ENCODE peak calls at places on chromosomes 16 and 17, in seven cellular contexts. M is upper lobe of right lung, K is GM10248, V is mucosa of descending colon, E is endothelial cell, R is WERI-Rb-1, L is GM12865. B is an unnamed sample.
A peak's percentile ranks its signal among the peaks of the same experiment; 100 is the strongest.

GRCh38 chr16:3511286-3512180 is 10.7 kb downstream of the CLUAP1 start:
- DNase-seq in M (peak; percentile 40), K (no peak), V (no peak), E (no peak), R (no peak), L (no peak), B (no peak)

GRCh38 chr17:49213399-49213798 is 2.9 kb downstream of the ABI3 start:
- DNase-seq in M (no peak), K (no peak), V (no peak), E (no peak), R (no peak), L (peak; percentile 62), B (no peak)

GRCh38 chr17:60941028-60941427 is 263.4 kb downstream of the BCAS3 start:
- DNase-seq in M (no peak), K (no peak), V (no peak), E (no peak), R (no peak), L (no peak), B (no peak)

GRCh38 chr17:41741709-41742108 is 7.3 kb upstream of the HAP1 start:
- DNase-seq in M (no peak), K (no peak), V (no peak), E (no peak), R (no peak), L (no peak), B (no peak)

GRCh38 chr17:33014751-33015150 is 23.1 kb downstream of the SPACA3 start:
- DNase-seq in M (peak; percentile 52), K (no peak), V (no peak), E (no peak), R (no peak), L (no peak), B (no peak)

GRCh38 chr16:79997257-79997656 is 396.7 kb upstream of the MAF start:
- DNase-seq in M (no peak), K (no peak), V (no peak), E (no peak), R (peak; percentile 10), L (peak; percentile 26), B (peak; percentile 26)

GRCh38 chr17:16440814-16441629 is 25.7 kb downstream of the TRPV2 start:
- DNase-seq in M (no peak), K (no peak), V (no peak), E (no peak), R (no peak), L (no peak), B (no peak)

GRCh38 chr17:48121921-48122650 is 14.5 kb downstream of the SNX11 start:
- DNase-seq in M (no peak), K (no peak), V (no peak), E (no peak), R (no peak), L (no peak), B (peak; percentile 16)

GRCh38 chr17:49489348-49489747 is 5.7 kb upstream of the NGFR start:
- DNase-seq in M (no peak), K (no peak), V (no peak), E (no peak), R (no peak), L (no peak), B (no peak)

GRCh38 chr16:89117239-89117974 is 23.8 kb downstream of the ACSF3 start:
- DNase-seq in M (peak; percentile 34), K (no peak), V (peak; percentile 43), E (no peak), R (no peak), L (no peak), B (peak; percentile 5)

GRCh38 chr17:34000639-34001038 is 254.4 kb upstream of the CCL2 start:
- DNase-seq in M (no peak), K (no peak), V (no peak), E (no peak), R (no peak), L (no peak), B (no peak)

GRCh38 chr17:61621317-61621716 is 30.3 kb upstream of the NACA2 start:
- DNase-seq in M (no peak), K (no peak), V (no peak), E (no peak), R (no peak), L (no peak), B (no peak)

GRCh38 chr17:75088902-75089417 is 1.2 kb downstream of the SLC16A5 start:
- DNase-seq in M (no peak), K (no peak), V (no peak), E (no peak), R (no peak), L (no peak), B (no peak)

GRCh38 chr16:13629704-13630103 is 290.2 kb upstream of the ERCC4 start:
- DNase-seq in M (no peak), K (no peak), V (no peak), E (no peak), R (no peak), L (no peak), B (no peak)

GRCh38 chr17:69607162-69607834 is 192.8 kb downstream of the MAP2K6 start:
- DNase-seq in M (peak; percentile 78), K (peak; percentile 51), V (peak; percentile 58), E (peak; percentile 73), R (peak; percentile 89), L (peak; percentile 80), B (peak; percentile 71)

GRCh38 chr17:57505841-57506240 is 239.3 kb downstream of the CCDC182 start:
- DNase-seq in M (no peak), K (no peak), V (no peak), E (no peak), R (no peak), L (no peak), B (no peak)

GRCh38 chr17:12620200-12620720 is 45.4 kb upstream of the MYOCD start:
- DNase-seq in M (no peak), K (no peak), V (no peak), E (no peak), R (no peak), L (no peak), B (no peak)

GRCh38 chr16:80122155-80122554 is 418.6 kb upstream of the DYNLRB2 start:
- DNase-seq in M (no peak), K (no peak), V (no peak), E (no peak), R (no peak), L (no peak), B (no peak)

GRCh38 chr17:48627242-48627597 is 1.1 kb upstream of the HOXB9 start:
- DNase-seq in M (no peak), K (no peak), V (no peak), E (no peak), R (no peak), L (no peak), B (no peak)

GRCh38 chr16:79469999-79470398 is 130.5 kb downstream of the MAF start:
- DNase-seq in M (no peak), K (no peak), V (no peak), E (no peak), R (no peak), L (no peak), B (no peak)

GRCh38 chr17:28760987-28761562 is 17.3 kb downstream of the TRAF4 start:
- DNase-seq in M (peak; percentile 89), K (no peak), V (peak; percentile 77), E (peak; percentile 59), R (no peak), L (peak; percentile 25), B (no peak)

GRCh38 chr16:10386517-10387377 is 886 bp downstream of the ATF7IP2 start:
- DNase-seq in M (no peak), K (no peak), V (no peak), E (no peak), R (no peak), L (peak; percentile 47), B (no peak)

GRCh38 chr16:13036600-13036999 is 135.2 kb downstream of the SHISA9 start:
- DNase-seq in M (no peak), K (no peak), V (no peak), E (peak; percentile 69), R (no peak), L (peak; percentile 33), B (no peak)

GRCh38 chr17:18186271-18186982 is 2.8 kb downstream of the ALKBH5 start:
- DNase-seq in M (no peak), K (no peak), V (no peak), E (no peak), R (no peak), L (no peak), B (no peak)

GRCh38 chr17:49111934-49112333 is 20.6 kb upstream of the B4GALNT2 start:
- DNase-seq in M (no peak), K (no peak), V (no peak), E (no peak), R (no peak), L (no peak), B (no peak)

GRCh38 chr17:4558311-4558972 is 1.9 kb downstream of the GGT6 start:
- DNase-seq in M (peak; percentile 53), K (no peak), V (peak; percentile 62), E (no peak), R (no peak), L (no peak), B (no peak)

GRCh38 chr17:29089601-29090044 is 46.7 kb downstream of the PIPOX start:
- DNase-seq in M (no peak), K (no peak), V (no peak), E (no peak), R (no peak), L (no peak), B (no peak)

GRCh38 chr16:87833548-87833947 is 35.8 kb downstream of the SLC7A5 start:
- DNase-seq in M (no peak), K (no peak), V (no peak), E (no peak), R (no peak), L (no peak), B (no peak)

GRCh38 chr16:50997679-50998078 is 153.4 kb downstream of the SALL1 start:
- DNase-seq in M (no peak), K (no peak), V (no peak), E (no peak), R (no peak), L (no peak), B (no peak)

GRCh38 chr16:69852815-69853214 is 90.7 kb downstream of the WWP2 start:
- DNase-seq in M (no peak), K (no peak), V (no peak), E (no peak), R (no peak), L (no peak), B (no peak)
- TF ChIP-seq CTCF in M (no peak), K (no peak), V (no peak), E (no peak), R (no peak), L (no peak), B (no peak)

GRCh38 chr17:31389673-31390381 is 1.6 kb upstream of the RAB11FIP4 start:
- DNase-seq in M (no peak), K (no peak), V (no peak), E (no peak), R (no peak), L (no peak), B (no peak)
- TF ChIP-seq CTCF in M (no peak), K (no peak), V (no peak), E (peak; percentile 49), R (no peak), L (no peak), B (peak; percentile 38)

DNA sequence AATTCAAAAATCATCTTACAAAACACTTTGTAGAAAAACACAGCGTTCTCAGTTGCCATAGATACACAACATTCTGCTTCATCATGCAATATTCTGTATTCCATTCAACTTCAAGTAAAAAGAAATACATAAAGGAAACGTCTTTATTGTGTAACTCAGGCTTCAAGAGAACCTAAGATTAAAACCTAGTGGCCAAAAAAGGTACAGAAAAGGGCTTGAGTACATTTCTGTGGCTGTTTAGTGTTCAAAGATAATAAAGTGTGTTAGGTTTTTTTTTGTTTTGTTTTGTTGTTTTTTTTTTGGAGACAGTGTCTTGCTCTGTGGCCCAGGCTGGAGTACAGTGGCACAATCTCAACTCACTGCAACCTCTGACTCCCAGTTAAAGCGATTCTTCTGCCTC is 250.4 kb downstream of the CEP112 start:
- DNase-seq in M (no peak), K (no peak), V (no peak), E (no peak), R (no peak), L (no peak), B (no peak)
- TF ChIP-seq CTCF in M (no peak), K (no peak), V (no peak), E (peak; percentile 41), R (no peak), L (peak; percentile 7), B (peak; percentile 36)

GRCh38 chr16:22813223-22813945 is 578 bp upstream of the HS3ST2 start:
- DNase-seq in M (peak; percentile 67), K (no peak), V (peak; percentile 49), E (peak; percentile 92), R (peak; percentile 67), L (peak; percentile 12), B (peak; percentile 72)
- TF ChIP-seq CTCF in M (peak; percentile 55), K (peak; percentile 22), V (no peak), E (peak; percentile 76), R (peak; percentile 80), L (peak; percentile 27), B (peak; percentile 68)